ENCODE peak calls at places on chromosomes 12 and 14, in seven cellular contexts. L is fibroblast of pulmonary artery, X is PC-3, Z is heart left ventricle, M is breast epithelium, I is WERI-Rb-1, C is testis. K is an unnamed sample.

GRCh38 chr14:69152181-69152943 is 557 bp downstream of the DCAF5 start:
- DNase-seq in L (peak), X (peak), Z (peak), M (no peak), I (peak), C (no peak), K (peak)

GRCh38 chr12:87995581-87996178 is 33.5 kb downstream of the C12orf50 start:
- DNase-seq in L (peak), X (peak), Z (peak), M (no peak), I (peak), C (peak), K (peak)

GRCh38 chr12:57479376-57480115 is at the start of gene ARHGAP9:
- DNase-seq in L (no peak), X (no peak), Z (no peak), M (no peak), I (no peak), C (no peak), K (peak)

GRCh38 chr12:64097346-64098105 is 124.6 kb downstream of the KICS2 start:
- DNase-seq in L (peak), X (no peak), Z (no peak), M (peak), I (no peak), C (no peak), K (peak)

GRCh38 chr14:95156153-95156764 is 1.1 kb downstream of the DICER1 start:
- DNase-seq in L (peak), X (peak), Z (no peak), M (no peak), I (no peak), C (peak), K (peak)

GRCh38 chr14:80988742-80989429 is 33.5 kb downstream of the TSHR start:
- DNase-seq in L (no peak), X (peak), Z (no peak), M (no peak), I (no peak), C (no peak), K (no peak)

GRCh38 chr14:24848427-24848826 is 201.5 kb downstream of the STXBP6 start:
- DNase-seq in L (peak), X (peak), Z (no peak), M (no peak), I (no peak), C (no peak), K (peak)

GRCh38 chr14:104766863-104767633 is 14.1 kb downstream of the SIVA1 start:
- DNase-seq in L (no peak), X (no peak), Z (no peak), M (no peak), I (no peak), C (no peak), K (no peak)

GRCh38 chr12:72081787-72082186 is 143.1 kb downstream of the TPH2 start:
- DNase-seq in L (peak), X (no peak), Z (no peak), M (no peak), I (no peak), C (no peak), K (no peak)

GRCh38 chr14:71363961-71364360 is 456.7 kb downstream of the PCNX1 start:
- DNase-seq in L (peak), X (no peak), Z (no peak), M (no peak), I (no peak), C (peak), K (no peak)

GRCh38 chr12:112906712-112907414 is at the start of gene OAS1:
- DNase-seq in L (peak), X (peak), Z (peak), M (peak), I (no peak), C (peak), K (no peak)

GRCh38 chr14:55954108-55954507 is 164.1 kb upstream of the PELI2 start:
- DNase-seq in L (no peak), X (no peak), Z (no peak), M (no peak), I (no peak), C (no peak), K (no peak)

GRCh38 chr14:44795725-44796124 is 166.0 kb downstream of the KLHL28 start:
- DNase-seq in L (no peak), X (peak), Z (no peak), M (no peak), I (no peak), C (no peak), K (no peak)

GRCh38 chr14:103548463-103549351 is 13.8 kb downstream of the BAG5 start:
- DNase-seq in L (no peak), X (no peak), Z (peak), M (no peak), I (no peak), C (no peak), K (no peak)

GRCh38 chr12:190881-191280 is 23.1 kb downstream of the SLC6A12 start:
- DNase-seq in L (no peak), X (no peak), Z (no peak), M (no peak), I (no peak), C (no peak), K (no peak)

GRCh38 chr12:188910-189621 is 24.9 kb downstream of the SLC6A12 start:
- DNase-seq in L (peak), X (peak), Z (peak), M (no peak), I (peak), C (peak), K (no peak)

GRCh38 chr12:186006-186625 is 27.8 kb downstream of the SLC6A12 start:
- DNase-seq in L (no peak), X (no peak), Z (no peak), M (no peak), I (peak), C (no peak), K (no peak)

GRCh38 chr12:191541-191940 is 22.4 kb downstream of the SLC6A12 start:
- DNase-seq in L (no peak), X (no peak), Z (no peak), M (no peak), I (no peak), C (no peak), K (no peak)

GRCh38 chr12:189622-189962 is 24.4 kb downstream of the SLC6A12 start:
- DNase-seq in L (no peak), X (no peak), Z (no peak), M (no peak), I (no peak), C (no peak), K (no peak)
- H3K4me3 ChIP-seq in L (no peak), X (no peak), Z (peak), M (no peak), I (no peak), C (peak), K (no peak)

DNA sequence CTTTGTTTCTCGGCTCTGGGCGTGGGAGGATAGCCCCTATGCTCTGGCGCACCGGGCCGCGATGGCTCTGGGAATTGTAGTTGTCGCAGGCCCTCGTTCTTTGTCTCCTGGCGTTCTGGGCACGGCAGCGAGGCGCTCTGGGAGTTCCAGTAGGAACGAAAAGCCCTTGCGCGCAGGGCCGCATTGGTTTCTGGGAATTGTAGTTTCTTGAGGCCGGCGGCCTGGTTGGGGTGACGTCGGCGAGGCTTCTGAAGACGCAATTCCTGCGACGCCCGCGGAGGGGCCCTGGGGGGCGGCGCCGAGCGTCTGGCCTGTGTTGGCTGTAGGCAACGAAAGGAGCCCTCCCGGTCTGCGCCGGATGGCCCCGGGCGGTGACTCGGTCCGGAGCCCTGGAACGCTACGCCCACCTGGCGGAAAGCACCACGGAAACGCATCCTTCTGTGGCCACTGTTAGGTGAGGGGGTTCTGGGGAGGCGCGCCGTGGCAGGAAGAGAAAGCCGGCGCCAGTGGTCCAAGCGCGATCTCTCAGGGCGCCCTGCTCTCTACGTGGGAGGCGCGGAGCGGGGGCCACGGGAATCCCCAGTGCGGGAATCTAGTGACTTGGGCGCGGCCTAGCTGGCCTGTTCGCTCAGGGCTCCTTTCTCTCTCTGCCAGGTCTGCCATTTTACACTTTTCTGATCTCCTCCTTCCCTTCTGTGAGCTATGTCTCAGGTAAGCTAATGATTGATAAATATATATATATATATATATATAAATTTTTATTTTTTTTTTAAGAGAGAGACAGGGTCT is at the start of gene ZNF140:
- DNase-seq in L (peak), X (peak), Z (peak), M (peak), I (peak), C (peak), K (peak)
- H3K4me3 ChIP-seq in L (peak), X (peak), Z (peak), M (peak), I (peak), C (peak), K (peak)

GRCh38 chr12:44694027-44694426 is 182.1 kb downstream of the NELL2 start:
- DNase-seq in L (no peak), X (no peak), Z (no peak), M (no peak), I (no peak), C (no peak), K (no peak)

GRCh38 chr12:44696542-44696941 is 179.6 kb downstream of the NELL2 start:
- DNase-seq in L (no peak), X (peak), Z (no peak), M (no peak), I (no peak), C (no peak), K (no peak)

GRCh38 chr12:44703311-44703910 is 172.7 kb downstream of the NELL2 start:
- DNase-seq in L (no peak), X (no peak), Z (no peak), M (no peak), I (no peak), C (no peak), K (no peak)

DNA sequence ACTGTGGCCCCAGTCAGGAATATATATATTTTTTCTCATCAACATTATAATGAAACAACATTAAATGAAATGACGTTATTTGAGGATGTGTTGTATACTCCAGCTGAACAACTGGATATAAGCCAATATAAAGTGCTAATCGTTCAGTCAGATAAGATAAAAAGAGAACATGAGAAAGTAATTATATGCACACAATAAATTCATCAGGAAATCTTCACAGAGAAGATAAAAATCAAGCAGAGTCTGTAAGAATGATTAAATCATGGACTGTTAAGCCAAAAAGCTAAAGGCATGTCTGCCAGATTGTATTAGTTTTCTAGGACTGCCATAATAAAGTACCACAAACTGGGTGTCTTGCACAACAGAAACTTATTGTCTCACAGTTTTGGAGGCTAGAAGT is 178.6 kb downstream of the NELL2 start:
- DNase-seq in L (no peak), X (no peak), Z (no peak), M (no peak), I (no peak), C (no peak), K (no peak)
- H3K4me3 ChIP-seq in L (no peak), X (no peak), Z (no peak), M (no peak), I (no peak), C (no peak), K (no peak)

DNA sequence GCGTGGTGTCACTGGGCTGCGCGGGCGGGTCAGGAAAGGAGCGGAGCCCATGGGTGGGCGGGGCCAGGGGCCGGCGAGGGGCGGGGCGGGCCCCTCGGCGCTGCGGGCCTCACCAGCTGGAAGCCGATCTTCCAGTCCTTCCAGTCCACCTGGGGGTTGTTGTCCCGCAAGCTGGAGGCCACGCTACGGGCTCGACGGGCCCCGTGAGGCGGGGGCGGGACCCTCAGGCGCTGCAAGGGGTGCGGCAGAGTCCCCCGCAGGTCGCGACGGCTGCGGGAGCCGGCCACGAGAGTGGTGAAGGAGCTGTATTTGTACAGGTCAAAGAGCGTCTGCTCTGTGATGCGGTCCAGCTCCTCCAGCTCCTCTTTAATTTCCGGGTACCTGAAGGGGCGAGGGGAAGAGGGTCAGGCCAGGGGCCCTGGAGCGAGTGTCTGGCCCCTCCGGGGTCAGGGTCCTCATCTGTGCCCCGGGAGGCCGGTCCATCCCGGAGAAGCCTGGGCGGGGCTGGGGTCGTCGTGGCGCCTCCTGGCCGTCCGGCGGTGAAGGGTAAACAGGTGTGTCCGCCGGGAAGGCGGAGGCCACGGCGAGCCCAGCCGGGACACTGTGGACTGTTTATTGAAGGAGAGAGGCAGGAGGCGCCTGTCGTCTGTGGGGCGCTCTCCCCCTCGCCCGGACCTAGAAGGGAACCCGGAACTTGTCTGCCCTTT is 11.9 kb downstream of the SCNN1A start:
- DNase-seq in L (peak), X (peak), Z (peak), M (no peak), I (no peak), C (peak), K (no peak)
- H3K4me3 ChIP-seq in L (peak), X (peak), Z (peak), M (peak), I (no peak), C (peak), K (peak)